ENCODE peak calls at places on chromosomes 1 and 21, in ten cellular contexts. W is fibroblast of lung; M is Panc1; P is IMR-90; V is ovary; X is GM06990; F is left ventricle myocardium inferior; C is AG09309; Y is cardiac muscle cell; U is CD8-positive, alpha-beta T cell. J is an unnamed sample.

GRCh38 chr1:206719169-206719839 is 34.6 kb downstream of the MAPKAPK2 start:
- DNase-seq in W (no peak), M (no peak), P (no peak), V (no peak), X (no peak), F (no peak), C (no peak), Y (no peak), U (no peak), J (no peak)

GRCh38 chr21:21751286-21751685 is 753.1 kb downstream of the NCAM2 start:
- DNase-seq in W (no peak), M (no peak), P (no peak), V (no peak), X (no peak), F (no peak), C (no peak), Y (no peak), U (no peak), J (no peak)

GRCh38 chr1:45340816-45341215 is 576 bp upstream of the MUTYH start:
- DNase-seq in W (peak; percentile 18), M (no peak), P (no peak), V (no peak), X (no peak), F (no peak), C (no peak), Y (peak; percentile 17), U (no peak), J (no peak)

GRCh38 chr1:93442276-93442675 is 5.6 kb upstream of the FNBP1L start:
- DNase-seq in W (no peak), M (no peak), P (no peak), V (no peak), X (no peak), F (no peak), C (peak; percentile 35), Y (no peak), U (no peak), J (no peak)

GRCh38 chr1:180042994-180043622 is 88.5 kb downstream of the CEP350 start:
- DNase-seq in W (peak; percentile 53), M (no peak), P (peak; percentile 88), V (no peak), X (no peak), F (no peak), C (peak; percentile 34), Y (peak; percentile 58), U (no peak), J (no peak)

GRCh38 chr1:92244376-92244775 is 26.7 kb downstream of the C1orf146 start:
- DNase-seq in W (peak; percentile 22), M (no peak), P (peak; percentile 28), V (no peak), X (no peak), F (no peak), C (no peak), Y (no peak), U (no peak), J (no peak)

GRCh38 chr1:11019971-11020370 is 7.5 kb downstream of the TARDBP start:
- DNase-seq in W (no peak), M (no peak), P (no peak), V (no peak), X (no peak), F (no peak), C (no peak), Y (no peak), U (no peak), J (no peak)

GRCh38 chr1:84782881-84783280 is 92.6 kb upstream of the SSX2IP start:
- DNase-seq in W (no peak), M (no peak), P (no peak), V (no peak), X (no peak), F (no peak), C (no peak), Y (no peak), U (no peak), J (no peak)

GRCh38 chr1:189438808-189439207 is 1038.9 kb downstream of the BRINP3 start:
- DNase-seq in W (no peak), M (no peak), P (no peak), V (no peak), X (no peak), F (no peak), C (no peak), Y (no peak), U (no peak), J (no peak)

GRCh38 chr21:32403201-32403701 is 9.3 kb upstream of the EVA1C start:
- DNase-seq in W (peak; percentile 82), M (no peak), P (peak; percentile 73), V (peak; percentile 73), X (no peak), F (peak; percentile 50), C (no peak), Y (peak; percentile 89), U (peak; percentile 58), J (no peak)

GRCh38 chr1:157073944-157074685 is 25.5 kb downstream of the ETV3L start:
- DNase-seq in W (peak; percentile 75), M (no peak), P (peak; percentile 68), V (peak; percentile 68), X (peak; percentile 31), F (peak; percentile 72), C (peak; percentile 13), Y (peak; percentile 84), U (peak; percentile 43), J (no peak)

GRCh38 chr1:155454096-155454495 is 108.5 kb downstream of the ASH1L start:
- DNase-seq in W (peak; percentile 17), M (no peak), P (peak; percentile 87), V (no peak), X (no peak), F (no peak), C (no peak), Y (peak; percentile 57), U (no peak), J (no peak)

DNA sequence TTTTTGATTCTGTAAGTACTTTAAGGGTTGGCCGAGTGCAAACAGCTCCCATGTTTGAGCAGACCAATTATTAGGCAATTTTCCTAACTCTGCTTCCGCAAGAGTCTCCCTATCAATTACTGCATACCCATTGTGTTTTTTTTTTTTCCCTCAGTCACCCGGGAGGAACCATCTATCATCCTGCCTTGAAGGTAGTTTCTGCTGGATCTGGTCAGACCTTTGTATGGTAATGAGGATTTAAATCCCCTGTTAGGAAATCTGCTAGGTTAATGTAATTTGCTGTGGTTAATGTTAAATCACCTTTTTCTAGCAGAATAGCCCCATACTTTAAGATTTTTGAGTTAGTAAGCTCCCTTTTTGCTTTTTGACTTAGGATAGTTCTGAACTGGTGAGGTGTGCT is 40.8 kb upstream of the WARS2 start:
- DNase-seq in W (no peak), M (no peak), P (no peak), V (no peak), X (no peak), F (no peak), C (no peak), Y (no peak), U (no peak), J (no peak)
- H3K4me3 ChIP-seq in W (no peak overlapping the region), M (no peak overlapping the region), P (no peak overlapping the region), V (no peak overlapping the region), X (no peak overlapping the region), F (no peak overlapping the region), C (no peak overlapping the region), Y (no peak overlapping the region), U (no peak overlapping the region), J (no peak overlapping the region)

GRCh38 chr1:248618878-248619277 is 16.0 kb downstream of the OR2T11 start:
- DNase-seq in W (peak; percentile 0), M (peak; percentile 18), P (peak; percentile 0), V (no peak), X (no peak), F (peak; percentile 28), C (peak; percentile 4), Y (peak; percentile 39), U (peak; percentile 25), J (no peak)
- TF ChIP-seq CTCF in W (peak; percentile 15), M (peak; percentile 77), P (peak; percentile 36), V (no peak), X (peak; percentile 75), F (peak; percentile 69), C (peak; percentile 62), Y (peak; percentile 59), U (peak; percentile 59), J (peak; percentile 48)

DNA sequence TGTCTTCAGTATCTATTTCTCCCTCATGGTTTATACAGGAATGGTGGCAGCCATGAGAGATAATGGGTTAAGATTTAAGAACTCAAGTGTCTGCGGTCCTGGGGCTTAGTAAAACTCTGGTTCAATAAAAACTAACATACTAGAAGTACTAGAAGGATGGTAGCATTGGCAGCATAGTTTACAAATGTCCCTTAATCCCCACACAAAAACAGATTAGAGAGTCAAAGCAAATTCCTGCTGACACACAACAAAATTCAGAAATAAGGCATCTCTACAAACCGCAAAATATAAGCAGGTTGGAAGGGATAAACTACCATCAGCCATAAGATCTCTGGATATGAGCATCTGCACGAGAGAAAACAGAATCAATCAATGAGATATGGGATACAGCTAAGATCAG is 234.4 kb downstream of the RERE start:
- DNase-seq in W (no peak), M (no peak), P (no peak), V (no peak), X (no peak), F (no peak), C (no peak), Y (no peak), U (no peak), J (no peak)
- H3K4me3 ChIP-seq in W (no peak overlapping the region), M (no peak overlapping the region), P (no peak overlapping the region), V (no peak overlapping the region), X (no peak overlapping the region), F (no peak overlapping the region), C (no peak overlapping the region), Y (no peak overlapping the region), U (no peak overlapping the region), J (no peak overlapping the region)

GRCh38 chr1:153669606-153670005 is 1.2 kb downstream of the ILF2 start:
- DNase-seq in W (no peak), M (no peak), P (no peak), V (no peak), X (no peak), F (no peak), C (no peak), Y (no peak), U (no peak), J (no peak)

GRCh38 chr1:153670257-153670858 is 435 bp downstream of the ILF2 start:
- DNase-seq in W (no peak), M (no peak), P (no peak), V (no peak), X (no peak), F (no peak), C (no peak), Y (no peak), U (peak; percentile 38), J (no peak)

GRCh38 chr1:153667439-153667838 is 3.4 kb downstream of the ILF2 start:
- DNase-seq in W (no peak), M (no peak), P (no peak), V (no peak), X (no peak), F (no peak), C (no peak), Y (no peak), U (no peak), J (no peak)

DNA sequence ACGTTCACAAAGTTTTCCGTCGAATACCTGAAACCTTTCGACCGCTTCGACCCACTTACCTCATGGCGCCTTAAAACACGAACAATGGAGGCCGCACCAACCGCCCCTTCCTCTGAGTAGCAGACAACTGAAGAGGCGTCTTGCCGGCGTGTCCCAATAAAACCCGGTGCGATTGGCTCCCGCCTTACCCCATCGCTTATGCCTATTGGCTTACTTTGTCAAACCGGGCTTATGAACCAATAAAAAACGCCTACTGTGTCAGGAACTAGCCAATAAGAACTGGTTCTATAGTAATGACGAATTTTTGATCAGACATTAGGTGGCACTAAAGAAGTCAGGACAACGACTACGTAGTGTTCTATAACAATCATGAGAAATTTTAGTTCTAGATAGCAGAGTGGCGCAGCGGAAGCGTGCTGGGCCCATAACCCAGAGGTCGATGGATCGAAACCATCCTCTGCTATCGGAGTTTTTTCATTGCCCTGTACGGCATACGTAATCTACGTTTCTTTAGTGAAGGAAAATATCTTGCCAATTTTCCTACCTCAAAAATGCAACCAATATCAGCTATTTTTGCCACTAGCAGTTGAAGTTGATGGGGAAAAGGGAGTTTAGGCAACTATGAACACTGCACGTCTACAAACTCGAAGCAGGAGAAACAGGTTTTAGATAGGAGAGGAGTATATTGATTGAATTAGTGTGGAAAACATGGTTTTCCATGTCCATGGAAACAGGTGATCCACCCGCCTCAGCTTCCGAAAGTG is at the start of gene ILF2:
- DNase-seq in W (peak; percentile 100), M (peak; percentile 100), P (peak; percentile 100), V (peak; percentile 96), X (peak; percentile 93), F (peak; percentile 98), C (peak; percentile 100), Y (peak; percentile 100), U (peak; percentile 98), J (peak; percentile 99)
- TF ChIP-seq CTCF in W (peak; percentile 25), M (peak; percentile 25), P (peak; percentile 37), V (no peak), X (peak; percentile 22), F (no peak), C (no peak), Y (peak; percentile 33), U (no peak), J (no peak)

J was measured in astrocyte of the cerebellum.